ENCODE peak calls at places on chromosomes 6 and 20, in five cellular contexts. One of them, this sample, is unnamed.

GRCh38 chr6:112018619-112019416 is 35.1 kb upstream of the CCN6 start:
- DNase-seq in lower leg skin: peak
- DNase-seq in RWPE1: no peak
- DNase-seq in right lobe of liver: peak
- DNase-seq in brain microvascular endothelial cell: peak
- DNase-seq in this sample: no peak

GRCh38 chr6:160188773-160189172 is 67.2 kb downstream of the SLC22A1 start:
- DNase-seq in brain microvascular endothelial cell: no peak
- DNase-seq in right lobe of liver: no peak
- DNase-seq in RWPE1: peak
- DNase-seq in lower leg skin: no peak
- DNase-seq in this sample: no peak

GRCh38 chr20:2872304-2873009 is 824 bp upstream of the PTPRA start:
- DNase-seq in brain microvascular endothelial cell: peak
- DNase-seq in lower leg skin: peak
- DNase-seq in right lobe of liver: peak
- DNase-seq in RWPE1: peak
- DNase-seq in this sample: no peak

GRCh38 chr6:7730852-7731251 is 5.0 kb downstream of the BMP6 start:
- DNase-seq in right lobe of liver: no peak
- DNase-seq in RWPE1: peak
- DNase-seq in lower leg skin: no peak
- DNase-seq in brain microvascular endothelial cell: peak
- DNase-seq in this sample: no peak

GRCh38 chr20:59623583-59623982 is 19.2 kb downstream of the PHACTR3 start:
- DNase-seq in right lobe of liver: no peak
- DNase-seq in RWPE1: no peak
- DNase-seq in brain microvascular endothelial cell: no peak
- DNase-seq in lower leg skin: no peak
- DNase-seq in this sample: no peak

GRCh38 chr6:9537381-9537780 is 877.5 kb downstream of the TFAP2A start:
- DNase-seq in lower leg skin: no peak
- DNase-seq in right lobe of liver: no peak
- DNase-seq in brain microvascular endothelial cell: peak
- DNase-seq in RWPE1: no peak
- DNase-seq in this sample: no peak

GRCh38 chr20:35583636-35584560 is 31.7 kb upstream of the SPAG4 start:
- DNase-seq in lower leg skin: no peak
- DNase-seq in RWPE1: no peak
- DNase-seq in brain microvascular endothelial cell: no peak
- DNase-seq in right lobe of liver: no peak
- DNase-seq in this sample: no peak

GRCh38 chr20:53786071-53786444 is 192.4 kb upstream of the ZNF217 start:
- DNase-seq in brain microvascular endothelial cell: no peak
- DNase-seq in RWPE1: peak
- DNase-seq in right lobe of liver: no peak
- DNase-seq in lower leg skin: no peak
- DNase-seq in this sample: no peak

GRCh38 chr6:219019-219570 is 73.2 kb upstream of the DUSP22 start:
- DNase-seq in right lobe of liver: no peak
- DNase-seq in RWPE1: no peak
- DNase-seq in brain microvascular endothelial cell: no peak
- DNase-seq in lower leg skin: peak
- DNase-seq in this sample: no peak

DNA sequence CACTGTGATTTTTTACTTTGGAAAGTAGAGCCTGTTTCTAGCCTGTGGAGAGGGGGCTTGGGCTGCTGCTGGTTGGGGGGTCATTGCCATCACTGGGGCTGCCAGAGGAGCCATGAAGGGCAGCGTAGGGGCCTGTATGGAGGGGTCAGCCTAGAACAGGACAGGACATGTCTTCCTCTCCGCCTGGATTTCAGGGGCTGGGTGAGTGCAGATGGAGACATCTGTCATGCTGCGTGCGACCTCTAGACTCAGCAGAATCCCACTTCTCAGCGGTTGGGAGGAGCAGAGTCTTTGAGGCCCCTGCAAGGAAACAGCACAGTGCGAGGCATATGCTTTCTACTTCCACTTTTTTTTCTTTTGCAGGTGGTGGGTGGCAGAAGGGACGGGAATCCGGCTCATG is 68.0 kb downstream of the EZR start:
- DNase-seq in right lobe of liver: no peak
- DNase-seq in RWPE1: no peak
- DNase-seq in brain microvascular endothelial cell: no peak
- DNase-seq in lower leg skin: peak
- DNase-seq in this sample: no peak
- TF ChIP-seq CTCF in right lobe of liver: no peak
- TF ChIP-seq CTCF in RWPE1: no peak
- TF ChIP-seq CTCF in brain microvascular endothelial cell: no peak
- TF ChIP-seq CTCF in lower leg skin: no peak
- TF ChIP-seq CTCF in this sample: no peak

DNA sequence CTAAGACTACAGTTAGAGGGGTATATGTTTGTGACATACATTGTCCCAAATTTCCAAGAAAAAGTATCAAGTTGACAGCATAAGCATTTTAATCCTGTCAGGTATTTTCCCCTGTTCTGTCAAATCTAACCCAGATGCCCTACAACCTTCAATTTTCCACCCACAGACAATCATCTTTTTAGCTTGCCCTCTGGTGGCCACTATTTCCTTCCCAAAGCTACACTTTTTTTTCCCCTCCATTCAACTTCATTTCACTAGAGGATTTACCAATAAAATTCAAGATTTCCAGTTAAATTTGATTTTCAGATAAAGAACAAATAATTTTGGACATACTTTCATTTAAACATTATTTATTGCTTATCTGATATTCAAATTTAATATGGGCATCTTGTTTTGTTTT is 286.6 kb downstream of the TENT5A start:
- DNase-seq in lower leg skin: no peak
- DNase-seq in RWPE1: no peak
- DNase-seq in brain microvascular endothelial cell: peak
- DNase-seq in right lobe of liver: no peak
- DNase-seq in this sample: no peak
- TF ChIP-seq CTCF in lower leg skin: no peak
- TF ChIP-seq CTCF in RWPE1: peak
- TF ChIP-seq CTCF in brain microvascular endothelial cell: peak
- TF ChIP-seq CTCF in right lobe of liver: peak
- TF ChIP-seq CTCF in this sample: no peak

GRCh38 chr6:72649032-72649984 is 27.4 kb downstream of the KCNQ5 start:
- DNase-seq in RWPE1: peak
- DNase-seq in brain microvascular endothelial cell: peak
- DNase-seq in right lobe of liver: no peak
- DNase-seq in lower leg skin: no peak
- DNase-seq in this sample: no peak
- TF ChIP-seq CTCF in RWPE1: no peak
- TF ChIP-seq CTCF in brain microvascular endothelial cell: no peak
- TF ChIP-seq CTCF in right lobe of liver: no peak
- TF ChIP-seq CTCF in lower leg skin: no peak
- TF ChIP-seq CTCF in this sample: no peak

GRCh38 chr20:62186887-62187866 is 4.3 kb downstream of the MTG2 start:
- DNase-seq in brain microvascular endothelial cell: no peak
- DNase-seq in lower leg skin: no peak
- DNase-seq in right lobe of liver: peak
- DNase-seq in RWPE1: peak
- DNase-seq in this sample: no peak
- TF ChIP-seq CTCF in brain microvascular endothelial cell: no peak
- TF ChIP-seq CTCF in lower leg skin: no peak
- TF ChIP-seq CTCF in right lobe of liver: no peak
- TF ChIP-seq CTCF in RWPE1: no peak
- TF ChIP-seq CTCF in this sample: no peak

DNA sequence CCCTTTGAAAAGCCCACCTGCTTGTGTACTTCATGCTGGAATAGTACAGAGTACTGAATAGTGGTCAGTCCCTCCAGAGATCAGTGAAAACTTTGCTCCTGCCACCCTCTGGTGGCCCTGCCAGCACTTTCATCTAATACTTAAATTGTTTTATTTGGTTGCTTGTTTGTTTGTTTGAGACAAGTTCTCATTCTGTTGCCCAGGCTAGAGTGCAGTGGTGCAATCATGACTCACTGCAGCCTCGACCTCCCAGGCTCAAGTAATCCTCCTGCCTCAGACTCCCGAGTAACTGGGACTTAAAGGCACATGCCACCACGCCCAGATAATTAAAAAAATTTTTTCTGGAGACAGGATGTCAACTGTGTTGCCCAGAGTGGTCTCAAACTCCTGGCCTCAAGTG is 9.1 kb downstream of the FAM83D start:
- DNase-seq in right lobe of liver: no peak
- DNase-seq in lower leg skin: no peak
- DNase-seq in RWPE1: peak
- DNase-seq in brain microvascular endothelial cell: peak
- DNase-seq in this sample: no peak
- TF ChIP-seq CTCF in right lobe of liver: no peak
- TF ChIP-seq CTCF in lower leg skin: no peak
- TF ChIP-seq CTCF in RWPE1: no peak
- TF ChIP-seq CTCF in brain microvascular endothelial cell: peak
- TF ChIP-seq CTCF in this sample: no peak